ENCODE peak calls at places on chromosomes 5 and 9, in nine cellular contexts. Q, E, I, Y, N, K, Z, X and D are unnamed samples. For H3K9me3, the result is how much of the 10 kb centered on the place peaks cover.

GRCh38 chr5:95873351-95873750 is 50.8 kb upstream of the GLRX start:
- DNase-seq in Q (no peak), E (no peak), I (no peak), Y (no peak), N (no peak), K (no peak), Z (no peak), X (no peak), D (no peak)

GRCh38 chr5:135319928-135320606 is 79.0 kb downstream of the MACROH2A1 start:
- DNase-seq in Q (no peak), E (no peak), I (no peak), Y (peak), N (peak), K (no peak), Z (peak), X (no peak), D (no peak)

GRCh38 chr5:17367256-17367845 is 130.7 kb upstream of the TAF11L2 start:
- DNase-seq in Q (no peak), E (no peak), I (no peak), Y (no peak), N (no peak), K (no peak), Z (no peak), X (no peak), D (no peak)

GRCh38 chr9:17744786-17745185 is 165.9 kb downstream of the SH3GL2 start:
- DNase-seq in Q (no peak), E (no peak), I (no peak), Y (no peak), N (no peak), K (no peak), Z (no peak), X (no peak), D (no peak)

GRCh38 chr5:59293700-59294099 is 599.8 kb downstream of the PDE4D start:
- DNase-seq in Q (no peak), E (no peak), I (no peak), Y (no peak), N (no peak), K (no peak), Z (no peak), X (no peak), D (no peak)

GRCh38 chr5:111172504-111172903 is 51.7 kb upstream of the CAMK4 start:
- DNase-seq in Q (no peak), E (peak), I (no peak), Y (no peak), N (no peak), K (no peak), Z (no peak), X (no peak), D (no peak)

GRCh38 chr5:78005021-78005785 is 229.1 kb upstream of the TBCA start:
- DNase-seq in Q (no peak), E (no peak), I (no peak), Y (no peak), N (no peak), K (no peak), Z (no peak), X (no peak), D (no peak)

GRCh38 chr5:22329683-22330082 is 523.5 kb downstream of the CDH12 start:
- DNase-seq in Q (no peak), E (no peak), I (no peak), Y (no peak), N (no peak), K (no peak), Z (no peak), X (no peak), D (no peak)

GRCh38 chr5:56176155-56176798 is 56.9 kb downstream of the ANKRD55 start:
- DNase-seq in Q (no peak), E (no peak), I (no peak), Y (no peak), N (peak), K (no peak), Z (no peak), X (no peak), D (peak)

GRCh38 chr5:72284674-72285424 is 35.2 kb downstream of the MRPS27 start:
- DNase-seq in Q (no peak), E (no peak), I (no peak), Y (no peak), N (no peak), K (no peak), Z (no peak), X (no peak), D (no peak)

GRCh38 chr5:175902013-175902412 is 30.6 kb downstream of the CPLX2 start:
- DNase-seq in Q (no peak), E (no peak), I (no peak), Y (no peak), N (no peak), K (no peak), Z (no peak), X (no peak), D (no peak)

GRCh38 chr5:61010759-61011460 is 65.9 kb downstream of the NDUFAF2 start:
- DNase-seq in Q (peak), E (peak), I (peak), Y (no peak), N (no peak), K (no peak), Z (no peak), X (no peak), D (no peak)

GRCh38 chr9:135479469-135480052 is at the start of gene PPP1R26:
- DNase-seq in Q (no peak), E (peak), I (no peak), Y (no peak), N (no peak), K (no peak), Z (peak), X (no peak), D (no peak)

GRCh38 chr5:64074533-64074932 is 91.1 kb upstream of the RNF180 start:
- DNase-seq in Q (no peak), E (peak), I (no peak), Y (no peak), N (no peak), K (peak), Z (no peak), X (no peak), D (no peak)

GRCh38 chr5:80109549-80110478 is 74.7 kb downstream of the THBS4 start:
- DNase-seq in Q (no peak), E (no peak), I (no peak), Y (no peak), N (no peak), K (no peak), Z (no peak), X (no peak), D (peak)

GRCh38 chr9:69136781-69137180 is 37.3 kb upstream of the TJP2 start:
- DNase-seq in Q (no peak), E (no peak), I (no peak), Y (no peak), N (no peak), K (no peak), Z (no peak), X (no peak), D (no peak)

GRCh38 chr5:145479271-145479670 is 355.9 kb downstream of the PRELID2 start:
- DNase-seq in Q (no peak), E (no peak), I (no peak), Y (no peak), N (no peak), K (no peak), Z (no peak), X (no peak), D (no peak)

GRCh38 chr9:84966876-84967830 is 297.6 kb downstream of the NTRK2 start:
- DNase-seq in Q (no peak), E (no peak), I (peak), Y (no peak), N (no peak), K (no peak), Z (no peak), X (no peak), D (no peak)

GRCh38 chr9:110015759-110016158 is 192.2 kb downstream of the C9orf152 start:
- DNase-seq in Q (peak), E (no peak), I (no peak), Y (no peak), N (no peak), K (no peak), Z (no peak), X (no peak), D (no peak)

GRCh38 chr9:124206391-124206790 is 51.4 kb upstream of the NEK6 start:
- DNase-seq in Q (no peak), E (no peak), I (no peak), Y (no peak), N (no peak), K (no peak), Z (no peak), X (no peak), D (no peak)

GRCh38 chr5:158406884-158407790 is 548.2 kb upstream of the CLINT1 start:
- DNase-seq in Q (no peak), E (no peak), I (no peak), Y (no peak), N (no peak), K (no peak), Z (no peak), X (no peak), D (no peak)

GRCh38 chr5:72187388-72188070 is 80.3 kb downstream of the MAP1B start:
- DNase-seq in Q (no peak), E (peak), I (no peak), Y (no peak), N (no peak), K (no peak), Z (no peak), X (no peak), D (no peak)

GRCh38 chr5:106376522-106376921 is 1294.2 kb downstream of the EFNA5 start:
- DNase-seq in Q (no peak), E (no peak), I (no peak), Y (no peak), N (no peak), K (no peak), Z (no peak), X (no peak), D (no peak)

GRCh38 chr9:110346325-110346724 is 8.7 kb upstream of the TXNDC8 start:
- DNase-seq in Q (no peak), E (no peak), I (no peak), Y (no peak), N (no peak), K (no peak), Z (no peak), X (no peak), D (no peak)

GRCh38 chr5:54753034-54753433 is 232.4 kb downstream of the ESM1 start:
- DNase-seq in Q (no peak), E (no peak), I (no peak), Y (no peak), N (no peak), K (no peak), Z (no peak), X (no peak), D (no peak)

GRCh38 chr5:133934822-133935793 is 33.3 kb downstream of the C5orf15 start:
- DNase-seq in Q (no peak), E (no peak), I (no peak), Y (peak), N (no peak), K (no peak), Z (no peak), X (no peak), D (no peak)

GRCh38 chr5:97000391-97000790 is 64.5 kb downstream of the LNPEP start:
- DNase-seq in Q (no peak), E (no peak), I (no peak), Y (no peak), N (no peak), K (no peak), Z (no peak), X (no peak), D (no peak)

GRCh38 chr9:35102769-35103659 is at the start of gene STOML2:
- DNase-seq in Q (peak), E (peak), I (peak), Y (peak), N (peak), K (peak), Z (peak), X (peak), D (peak)

GRCh38 chr5:139284295-139284694 is 9.2 kb upstream of the MATR3 start:
- DNase-seq in Q (no peak), E (no peak), I (no peak), Y (no peak), N (no peak), K (no peak), Z (no peak), X (no peak), D (no peak)

GRCh38 chr9:131732636-131733340 is 7.1 kb downstream of the RAPGEF1 start:
- DNase-seq in Q (no peak), E (no peak), I (no peak), Y (no peak), N (no peak), K (no peak), Z (no peak), X (no peak), D (no peak)

GRCh38 chr5:14816999-14817761 is 54.4 kb downstream of the ANKH start:
- DNase-seq in Q (no peak), E (no peak), I (no peak), Y (no peak), N (peak), K (no peak), Z (no peak), X (no peak), D (no peak)

GRCh38 chr5:52771343-52772039 is 16.2 kb upstream of the ITGA1 start:
- DNase-seq in Q (no peak), E (no peak), I (no peak), Y (no peak), N (no peak), K (no peak), Z (no peak), X (no peak), D (no peak)

GRCh38 chr5:178940569-178941360 is at the start of gene ZNF454:
- DNase-seq in Q (no peak), E (no peak), I (peak), Y (peak), N (peak), K (no peak), Z (peak), X (peak), D (peak)

GRCh38 chr5:115168829-115169391 is 798 bp downstream of the TRIM36 start:
- DNase-seq in Q (no peak), E (peak), I (no peak), Y (no peak), N (no peak), K (no peak), Z (no peak), X (no peak), D (no peak)

GRCh38 chr9:98118640-98119601 is at the start of gene TRIM14:
- DNase-seq in Q (peak), E (peak), I (peak), Y (peak), N (no peak), K (no peak), Z (peak), X (no peak), D (peak)

GRCh38 chr5:176902911-176903664 is 3.9 kb upstream of the HK3 start:
- DNase-seq in Q (no peak), E (no peak), I (no peak), Y (no peak), N (no peak), K (no peak), Z (no peak), X (no peak), D (no peak)

GRCh38 chr5:109529520-109529919 is 119.7 kb upstream of the PJA2 start:
- DNase-seq in Q (no peak), E (peak), I (no peak), Y (no peak), N (no peak), K (no peak), Z (peak), X (no peak), D (no peak)
- TF ChIP-seq POLR2AphosphoS5 in Q (no peak), E (no peak), I (no peak), Y (no peak), N (no peak), K (no peak), Z (no peak), X (no peak), D (no peak)

GRCh38 chr5:162429161-162429560 is 361.6 kb downstream of the GABRG2 start:
- DNase-seq in Q (no peak), E (no peak), I (no peak), Y (no peak), N (no peak), K (no peak), Z (no peak), X (no peak), D (no peak)
- H3K9me3 ChIP-seq in Q (under half), E (under half), I (under half), Y (under half), N (under half), K (under half), Z (under half), X (under half), D (under half)

GRCh38 chr5:66529182-66529581 is 67.0 kb upstream of the MAST4 start:
- DNase-seq in Q (no peak), E (no peak), I (no peak), Y (no peak), N (no peak), K (no peak), Z (no peak), X (no peak), D (no peak)
- TF ChIP-seq CTCF in Q (no peak), E (no peak), I (no peak), Y (no peak), N (no peak), K (no peak), Z (no peak), X (no peak), D (no peak)

DNA sequence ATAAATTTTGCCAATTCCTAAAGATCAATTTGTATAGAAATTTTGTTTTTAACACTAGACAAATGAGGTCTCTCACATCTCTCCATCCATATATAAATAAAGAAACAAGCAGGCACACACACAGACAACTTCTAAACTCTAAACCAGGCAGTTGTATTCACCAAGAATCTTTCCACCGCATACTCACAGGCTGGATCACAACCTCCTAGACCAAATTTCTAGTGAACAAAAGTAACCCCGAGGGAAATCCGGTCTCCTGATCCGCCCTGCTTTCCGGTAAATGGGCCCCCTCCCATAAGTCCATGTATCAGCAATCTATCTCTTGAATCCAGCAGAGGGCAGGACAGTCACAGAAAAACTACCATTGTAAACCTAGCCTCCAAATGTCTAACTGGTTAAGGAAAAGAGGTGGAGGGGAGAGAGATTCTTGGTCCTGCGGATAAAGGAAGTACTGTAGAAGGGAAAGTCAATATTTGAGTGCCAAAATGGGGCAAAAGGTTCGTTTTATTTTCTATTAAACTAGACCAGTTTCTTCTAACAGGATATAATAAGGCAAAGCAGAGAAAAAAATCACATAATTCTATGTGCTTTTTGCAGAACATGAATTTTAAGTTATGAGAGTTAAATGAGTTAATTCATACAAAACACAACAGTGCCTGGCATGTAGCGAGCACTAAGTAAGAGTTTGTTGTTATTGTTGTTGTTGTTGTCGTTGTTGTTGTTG is 4.8 kb upstream of the SMU1 start:
- DNase-seq in Q (peak), E (peak), I (peak), Y (peak), N (peak), K (peak), Z (peak), X (no peak), D (peak)
- TF ChIP-seq POLR2AphosphoS5 in Q (no peak), E (no peak), I (no peak), Y (no peak), N (peak), K (no peak), Z (peak), X (peak), D (peak)

DNA sequence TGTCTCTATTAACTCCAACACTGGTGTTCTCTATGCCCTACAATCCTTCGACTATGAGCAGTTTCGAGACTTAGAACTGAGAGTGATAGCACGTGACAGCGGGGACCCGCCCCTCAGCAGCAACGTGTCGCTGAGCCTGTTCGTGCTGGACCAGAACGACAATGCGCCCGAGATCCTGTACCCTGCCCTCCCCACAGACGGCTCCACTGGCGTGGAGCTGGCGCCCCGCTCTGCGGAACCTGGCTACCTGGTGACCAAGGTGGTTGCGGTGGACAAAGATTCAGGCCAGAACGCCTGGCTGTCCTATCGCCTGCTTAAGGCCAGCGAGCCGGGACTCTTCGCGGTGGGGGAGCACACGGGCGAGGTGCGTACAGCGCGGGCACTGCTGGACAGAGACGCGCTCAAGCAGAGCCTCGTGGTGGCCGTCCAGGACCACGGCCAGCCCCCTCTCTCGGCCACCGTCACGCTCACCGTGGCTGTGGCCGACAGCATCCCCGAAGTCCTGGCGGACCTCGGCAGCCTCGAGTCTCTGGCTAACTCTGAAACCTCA is 2.0 kb downstream of the PCDHGA11 start:
- DNase-seq in Q (no peak), E (no peak), I (no peak), Y (no peak), N (no peak), K (no peak), Z (no peak), X (no peak), D (no peak)
- H3K9me3 ChIP-seq in Q (under half), E (under half), I (under half), Y (half or more), N (half or more), K (under half), Z (half or more), X (half or more), D (half or more)

GRCh38 chr9:20307662-20308061 is 314.6 kb downstream of the MLLT3 start:
- DNase-seq in Q (no peak), E (no peak), I (no peak), Y (no peak), N (no peak), K (no peak), Z (no peak), X (no peak), D (no peak)
- TF ChIP-seq CTCF in Q (no peak), E (no peak), I (no peak), Y (no peak), N (no peak), K (no peak), Z (no peak), X (no peak), D (no peak)

DNA sequence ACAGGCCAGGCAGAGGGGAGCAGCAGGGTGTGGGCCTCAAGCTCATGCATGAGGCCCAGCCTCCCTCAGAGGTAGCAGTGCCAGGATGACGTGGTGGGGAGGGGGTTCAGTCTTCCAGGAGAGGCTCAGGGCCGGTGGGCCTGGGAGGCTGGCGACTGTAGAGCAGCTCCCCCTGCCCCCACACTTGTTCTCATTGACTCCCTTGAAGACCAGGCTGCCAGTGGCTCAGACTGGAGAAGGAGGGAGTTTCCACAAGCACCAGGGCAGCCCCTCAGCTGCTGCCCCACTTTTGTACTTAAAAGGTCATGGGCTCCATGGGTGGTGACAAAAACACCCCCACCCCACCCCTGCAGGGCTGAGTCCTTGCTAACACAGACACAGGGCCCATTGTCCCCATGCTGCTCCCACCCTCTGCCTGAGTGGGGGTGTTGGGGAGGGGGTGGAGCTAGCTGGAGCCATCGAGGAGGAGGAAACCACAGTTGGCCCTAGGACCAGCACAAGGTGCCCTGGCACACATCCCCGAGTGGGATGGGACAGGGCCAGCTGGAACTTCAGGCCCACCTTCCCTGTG is 10.5 kb downstream of the PDLIM4 start:
- DNase-seq in Q (no peak), E (no peak), I (no peak), Y (peak), N (no peak), K (no peak), Z (no peak), X (no peak), D (peak)
- TF ChIP-seq POLR2AphosphoS5 in Q (no peak), E (no peak), I (no peak), Y (no peak), N (no peak), K (no peak), Z (no peak), X (no peak), D (no peak)